ENCODE peak calls at places on chromosome 3, in five cellular contexts. H is K562, U is fibroblast of mammary gland, O is ascending aorta, I is ovary. X is an unnamed sample.

GRCh38 chr3:13215940-13216546 is 142.8 kb upstream of the IQSEC1 start:
- DNase-seq in H (no peak), U (peak), O (no peak), I (no peak), X (peak)

GRCh38 chr3:172449468-172450149 is 1.4 kb upstream of the GHSR start:
- DNase-seq in H (peak), U (peak), O (no peak), I (no peak), X (no peak)

GRCh38 chr3:169334994-169335393 is 328.5 kb downstream of the MECOM start:
- DNase-seq in H (no peak), U (no peak), O (no peak), I (no peak), X (no peak)

GRCh38 chr3:60948488-60948887 is 302.8 kb downstream of the FHIT start:
- DNase-seq in H (no peak), U (peak), O (no peak), I (no peak), X (no peak)

GRCh38 chr3:195033531-195034091 is 237.3 kb downstream of the XXYLT1 start:
- DNase-seq in H (no peak), U (no peak), O (peak), I (no peak), X (no peak)

GRCh38 chr3:35088943-35089342 is 550.4 kb upstream of the ARPP21 start:
- DNase-seq in H (no peak), U (no peak), O (no peak), I (no peak), X (no peak)

GRCh38 chr3:79337798-79338197 is 430.0 kb downstream of the ROBO1 start:
- DNase-seq in H (no peak), U (no peak), O (no peak), I (no peak), X (no peak)

GRCh38 chr3:119294889-119295769 is 946 bp downstream of the ARHGAP31 start:
- DNase-seq in H (no peak), U (peak), O (peak), I (peak), X (no peak)

GRCh38 chr3:100548053-100548452 is 55.6 kb downstream of the TMEM45A start:
- DNase-seq in H (no peak), U (peak), O (no peak), I (no peak), X (no peak)

GRCh38 chr3:53493997-53494791 is at the start of gene CACNA1D:
- DNase-seq in H (no peak), U (no peak), O (no peak), I (no peak), X (no peak)

GRCh38 chr3:127668906-127669305 is 3.8 kb upstream of the ABTB1 start:
- DNase-seq in H (no peak), U (no peak), O (peak), I (no peak), X (no peak)

GRCh38 chr3:187101184-187102072 is 37.9 kb downstream of the RPL39L start:
- DNase-seq in H (peak), U (peak), O (peak), I (peak), X (peak)

GRCh38 chr3:138184994-138185393 is 2.1 kb upstream of the ARMC8 start:
- DNase-seq in H (peak), U (peak), O (no peak), I (no peak), X (no peak)

GRCh38 chr3:142676151-142676550 is 47.7 kb upstream of the TRPC1 start:
- DNase-seq in H (no peak), U (no peak), O (no peak), I (no peak), X (no peak)

GRCh38 chr3:142680710-142681109 is 43.1 kb upstream of the TRPC1 start:
- DNase-seq in H (no peak), U (no peak), O (no peak), I (no peak), X (no peak)
- TF ChIP-seq CTCF in H (no peak), U (no peak), O (no peak), I (no peak), X (no peak)

DNA sequence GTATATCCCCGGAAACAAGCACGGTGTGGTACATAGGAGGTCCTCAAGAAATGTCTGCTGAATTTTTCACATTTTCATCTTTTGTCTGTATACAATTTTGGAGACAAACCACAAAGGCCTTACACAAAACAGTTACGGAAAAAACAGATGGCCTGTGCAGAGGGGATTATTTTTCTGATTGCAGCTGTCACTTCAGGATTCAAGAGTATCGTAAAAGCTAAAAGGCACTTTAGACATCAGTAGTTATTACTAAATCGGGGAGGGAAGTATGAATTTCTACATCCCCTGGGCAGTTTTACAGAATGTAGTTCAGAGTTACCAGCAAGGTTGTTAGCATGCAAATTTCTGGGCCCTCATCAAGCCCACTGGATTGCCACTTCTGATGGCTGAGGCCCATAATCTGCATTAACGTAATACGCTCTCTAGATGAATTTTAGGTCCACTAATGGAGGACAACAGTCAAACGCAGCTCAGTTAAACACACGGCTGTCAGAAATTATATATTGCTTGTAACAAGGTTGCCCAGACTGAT is 1.2 kb downstream of the RIOX2 start:
- DNase-seq in H (no peak), U (no peak), O (no peak), I (no peak), X (no peak)
- H3K4me3 ChIP-seq in H (peak), U (peak), O (peak), I (no peak), X (peak)

DNA sequence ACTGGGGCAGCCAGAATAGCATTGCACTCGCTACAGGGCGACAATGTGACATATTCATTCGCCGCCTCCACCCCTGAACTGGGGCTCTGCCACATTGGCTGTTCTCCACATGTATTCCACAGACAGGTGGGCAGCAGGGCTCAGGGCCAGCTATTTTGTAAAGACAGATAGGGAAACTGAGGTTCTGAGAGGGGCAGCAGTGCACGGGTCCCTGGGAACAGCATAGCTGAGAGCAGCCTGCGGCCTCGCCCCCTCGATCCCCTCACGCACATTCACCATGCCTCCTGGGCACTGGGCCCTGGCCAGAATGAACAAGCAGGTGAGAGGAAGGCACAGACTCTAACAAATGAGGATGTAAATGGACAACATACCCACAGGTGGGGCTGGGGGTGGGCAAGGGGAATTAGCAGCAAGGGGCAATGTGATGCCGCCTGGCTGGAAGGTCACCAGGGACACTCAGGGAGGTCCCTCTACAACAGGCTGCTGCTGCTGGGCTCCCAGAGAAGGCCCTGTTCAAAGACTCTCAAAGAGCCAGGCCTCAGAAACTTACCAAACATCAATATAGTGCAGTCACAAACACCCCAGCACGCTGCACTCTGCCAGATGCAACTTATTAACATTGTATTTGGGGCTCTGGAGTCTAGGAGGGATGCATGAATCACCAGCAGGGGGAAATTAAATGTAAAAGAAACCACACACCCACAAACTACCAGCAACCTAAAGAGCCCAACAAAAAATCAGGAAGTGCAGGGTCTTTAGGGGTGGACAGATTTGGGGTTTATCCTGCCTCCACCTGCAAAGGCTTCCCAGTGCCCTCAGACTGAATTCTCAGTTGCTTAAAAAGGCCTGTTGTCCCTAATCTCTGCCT is 74.8 kb upstream of the SPATA12 start:
- DNase-seq in H (no peak), U (peak), O (peak), I (no peak), X (no peak)
- TF ChIP-seq CTCF in H (no peak), U (peak), O (no peak), I (no peak), X (peak)

GRCh38 chr3:44867421-44868111 is 5.9 kb downstream of the TMEM42 start:
- DNase-seq in H (no peak), U (no peak), O (no peak), I (no peak), X (no peak)

GRCh38 chr3:44860117-44860516 is 1.6 kb upstream of the TMEM42 start:
- DNase-seq in H (no peak), U (no peak), O (no peak), I (no peak), X (no peak)

GRCh38 chr3:44861412-44862220 is at the start of gene TMEM42:
- DNase-seq in H (no peak), U (peak), O (peak), I (peak), X (peak)

GRCh38 chr3:44865272-44866005 is 3.7 kb downstream of the TMEM42 start:
- DNase-seq in H (no peak), U (peak), O (no peak), I (no peak), X (no peak)

GRCh38 chr3:44862221-44862637 is 517 bp downstream of the TMEM42 start:
- DNase-seq in H (no peak), U (peak), O (no peak), I (no peak), X (no peak)
- H3K4me3 ChIP-seq in H (no peak), U (peak), O (peak), I (peak), X (peak)

DNA sequence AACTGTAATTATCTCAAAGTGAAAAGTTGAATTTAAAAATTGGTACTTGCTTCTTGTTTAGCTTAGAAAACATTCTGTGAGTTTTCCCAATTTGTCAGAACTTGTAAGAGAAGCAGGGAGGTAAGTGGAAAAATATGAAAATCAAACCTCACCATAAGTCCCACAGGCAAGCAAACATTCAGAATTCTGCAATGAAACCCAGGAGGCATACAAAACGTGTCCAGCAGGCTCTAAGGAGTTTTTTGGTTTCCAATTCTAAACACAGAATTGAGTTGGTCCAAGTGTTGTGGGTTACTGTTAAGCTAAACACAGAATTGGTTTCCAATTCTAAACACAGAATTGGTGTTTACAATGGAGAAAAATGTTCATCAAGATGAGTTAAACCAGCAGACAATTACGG is 27.1 kb upstream of the ACKR4 start:
- DNase-seq in H (no peak), U (no peak), O (no peak), I (no peak), X (no peak)
- TF ChIP-seq CTCF in H (no peak), U (no peak), O (no peak), I (no peak), X (no peak)

DNA sequence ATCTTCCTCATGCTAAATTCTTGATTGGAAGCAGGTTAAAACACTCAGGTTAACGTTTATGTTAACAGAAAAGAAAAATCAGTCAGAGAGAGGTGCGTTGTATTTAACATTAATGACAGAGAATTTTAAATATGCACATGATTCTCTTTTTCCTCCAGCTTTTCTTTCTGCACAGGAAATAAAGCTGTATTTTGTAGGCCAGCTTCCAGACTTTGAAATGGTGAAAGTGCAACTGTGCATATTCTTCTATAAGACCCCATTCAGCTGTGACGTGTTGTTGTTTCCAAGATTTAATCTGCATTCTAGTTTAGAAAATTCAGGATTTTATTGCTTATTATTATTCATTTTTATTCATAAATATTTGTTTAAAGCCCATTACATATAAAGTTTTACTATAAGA is 11.8 kb downstream of the MBNL1 start:
- DNase-seq in H (no peak), U (no peak), O (no peak), I (no peak), X (no peak)
- H3K4me3 ChIP-seq in H (no peak), U (no peak), O (peak), I (no peak), X (no peak)

GRCh38 chr3:196195664-196196255 is 15.4 kb downstream of the ZDHHC19 start:
- DNase-seq in H (no peak), U (no peak), O (no peak), I (no peak), X (no peak)

GRCh38 chr3:196202516-196202970 is 8.7 kb downstream of the ZDHHC19 start:
- DNase-seq in H (no peak), U (peak), O (peak), I (peak), X (no peak)

GRCh38 chr3:196198081-196198675 is 13.0 kb downstream of the ZDHHC19 start:
- DNase-seq in H (no peak), U (no peak), O (no peak), I (no peak), X (no peak)

GRCh38 chr3:196197524-196197923 is 13.7 kb downstream of the ZDHHC19 start:
- DNase-seq in H (no peak), U (no peak), O (no peak), I (no peak), X (no peak)

DNA sequence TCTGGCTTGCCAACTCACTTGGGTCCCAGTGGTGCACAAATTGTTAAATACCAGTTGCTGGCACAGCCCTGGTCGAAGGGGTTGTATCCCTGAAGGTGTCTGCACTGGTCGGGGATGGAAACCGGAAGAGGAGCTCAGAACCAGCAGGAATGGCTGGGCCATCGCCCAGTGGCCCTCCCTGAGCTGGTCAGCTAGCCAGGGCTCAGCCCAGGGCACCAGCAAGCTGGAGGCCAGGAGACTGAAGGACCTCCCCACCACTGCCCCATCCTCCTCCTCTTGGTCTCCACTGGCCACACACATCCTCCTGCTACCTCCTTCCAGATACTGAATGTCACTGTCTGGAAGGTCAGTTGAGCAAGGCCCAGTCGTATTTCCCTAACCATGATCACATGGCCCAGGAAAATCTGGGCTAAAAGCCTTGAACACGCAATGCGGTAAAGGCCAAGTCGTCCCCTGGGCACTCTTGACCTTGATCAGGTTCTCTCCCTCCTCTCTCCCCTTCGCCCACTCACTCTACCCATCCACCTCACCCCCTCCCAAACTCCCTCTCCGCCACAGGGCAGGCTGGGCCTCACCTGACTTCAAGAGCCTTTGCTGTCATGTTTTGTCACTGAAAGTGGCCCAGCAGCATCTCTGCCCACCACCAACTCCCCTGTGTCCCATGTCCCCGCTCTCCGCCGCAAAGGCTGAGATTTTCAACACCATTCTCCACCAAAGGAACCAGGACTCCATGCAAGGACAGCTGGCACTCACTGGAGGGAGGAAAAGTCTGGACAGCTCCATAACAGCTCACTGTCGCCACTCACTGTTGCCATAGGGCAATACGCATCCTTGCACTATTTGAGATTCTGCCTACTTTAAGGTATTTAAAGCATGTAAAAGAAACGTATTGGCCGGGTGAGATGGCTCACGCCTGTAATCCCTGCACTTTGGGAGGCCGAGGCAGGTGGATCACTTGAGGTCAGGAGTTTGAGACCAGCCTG is 12.1 kb downstream of the ZDHHC19 start:
- DNase-seq in H (no peak), U (peak), O (no peak), I (peak), X (no peak)
- TF ChIP-seq CTCF in H (peak), U (peak), O (no peak), I (no peak), X (no peak)